ENCODE peak calls at places on chromosomes 12 and 14, in six cellular contexts. One of them, this sample, is unnamed.

GRCh38 chr14:69268223-69268622 is 8.3 kb downstream of the GALNT16 start:
- DNase-seq in HS-5: no peak
- DNase-seq in AG04449: no peak
- DNase-seq in iPS-NIHi11: no peak
- DNase-seq in activated T-cell treated with anti-CD3 and anti-CD28 coated beads, Interleukin-2, amount 50 U/mL, for 24 hours: no peak
- DNase-seq in left colon: no peak
- DNase-seq in this sample: no peak

GRCh38 chr14:44847910-44848309 is 113.8 kb downstream of the KLHL28 start:
- DNase-seq in HS-5: no peak
- DNase-seq in AG04449: no peak
- DNase-seq in iPS-NIHi11: no peak
- DNase-seq in activated T-cell treated with anti-CD3 and anti-CD28 coated beads, Interleukin-2, amount 50 U/mL, for 24 hours: no peak
- DNase-seq in left colon: no peak
- DNase-seq in this sample: no peak

GRCh38 chr12:98232753-98233385 is 282.5 kb upstream of the TMPO start:
- DNase-seq in HS-5: no peak
- DNase-seq in AG04449: no peak
- DNase-seq in iPS-NIHi11: no peak
- DNase-seq in activated T-cell treated with anti-CD3 and anti-CD28 coated beads, Interleukin-2, amount 50 U/mL, for 24 hours: no peak
- DNase-seq in left colon: no peak
- DNase-seq in this sample: no peak

GRCh38 chr12:57008113-57008687 is 1.9 kb upstream of the ZBTB39 start:
- DNase-seq in HS-5: peak
- DNase-seq in AG04449: no peak
- DNase-seq in iPS-NIHi11: peak
- DNase-seq in activated T-cell treated with anti-CD3 and anti-CD28 coated beads, Interleukin-2, amount 50 U/mL, for 24 hours: peak
- DNase-seq in left colon: no peak
- DNase-seq in this sample: no peak

GRCh38 chr12:49982246-49983229 is 9.8 kb downstream of the AQP6 start:
- DNase-seq in HS-5: no peak
- DNase-seq in AG04449: no peak
- DNase-seq in iPS-NIHi11: no peak
- DNase-seq in activated T-cell treated with anti-CD3 and anti-CD28 coated beads, Interleukin-2, amount 50 U/mL, for 24 hours: no peak
- DNase-seq in left colon: no peak
- DNase-seq in this sample: no peak

GRCh38 chr12:47648056-47648579 is 57.7 kb downstream of the RPAP3 start:
- DNase-seq in HS-5: no peak
- DNase-seq in AG04449: no peak
- DNase-seq in iPS-NIHi11: no peak
- DNase-seq in activated T-cell treated with anti-CD3 and anti-CD28 coated beads, Interleukin-2, amount 50 U/mL, for 24 hours: no peak
- DNase-seq in left colon: no peak
- DNase-seq in this sample: no peak

GRCh38 chr14:104240426-104241157 is 102.2 kb downstream of the KIF26A start:
- DNase-seq in HS-5: no peak
- DNase-seq in AG04449: no peak
- DNase-seq in iPS-NIHi11: peak
- DNase-seq in activated T-cell treated with anti-CD3 and anti-CD28 coated beads, Interleukin-2, amount 50 U/mL, for 24 hours: peak
- DNase-seq in left colon: peak
- DNase-seq in this sample: peak

GRCh38 chr14:78143489-78144145 is 26.6 kb upstream of the NRXN3 start:
- DNase-seq in HS-5: peak
- DNase-seq in AG04449: no peak
- DNase-seq in iPS-NIHi11: no peak
- DNase-seq in activated T-cell treated with anti-CD3 and anti-CD28 coated beads, Interleukin-2, amount 50 U/mL, for 24 hours: no peak
- DNase-seq in left colon: no peak
- DNase-seq in this sample: no peak

GRCh38 chr14:56065621-56066295 is 52.5 kb upstream of the PELI2 start:
- DNase-seq in HS-5: no peak
- DNase-seq in AG04449: no peak
- DNase-seq in iPS-NIHi11: no peak
- DNase-seq in activated T-cell treated with anti-CD3 and anti-CD28 coated beads, Interleukin-2, amount 50 U/mL, for 24 hours: no peak
- DNase-seq in left colon: no peak
- DNase-seq in this sample: no peak

GRCh38 chr12:16756833-16757552 is 151.0 kb upstream of the LMO3 start:
- DNase-seq in HS-5: no peak
- DNase-seq in AG04449: no peak
- DNase-seq in iPS-NIHi11: no peak
- DNase-seq in activated T-cell treated with anti-CD3 and anti-CD28 coated beads, Interleukin-2, amount 50 U/mL, for 24 hours: no peak
- DNase-seq in left colon: no peak
- DNase-seq in this sample: no peak

GRCh38 chr12:1279050-1279449 is 288.0 kb downstream of the ERC1 start:
- DNase-seq in HS-5: no peak
- DNase-seq in AG04449: no peak
- DNase-seq in iPS-NIHi11: no peak
- DNase-seq in activated T-cell treated with anti-CD3 and anti-CD28 coated beads, Interleukin-2, amount 50 U/mL, for 24 hours: no peak
- DNase-seq in left colon: no peak
- DNase-seq in this sample: no peak

GRCh38 chr12:33605776-33606175 is 166.2 kb upstream of the SYT10 start:
- DNase-seq in HS-5: peak
- DNase-seq in AG04449: no peak
- DNase-seq in iPS-NIHi11: peak
- DNase-seq in activated T-cell treated with anti-CD3 and anti-CD28 coated beads, Interleukin-2, amount 50 U/mL, for 24 hours: no peak
- DNase-seq in left colon: no peak
- DNase-seq in this sample: no peak